ENCODE peak calls at places on chromosomes 7 and 10, in five cellular contexts. One of them, this sample, is unnamed. For H3K4me1, the result is how much of the 10 kb centered on the place peaks cover.

GRCh38 chr10:93757766-93758509 is at the start of gene LGI1:
- DNase-seq in CD4-positive, CD25-positive, alpha-beta regulatory T cell: no peak
- DNase-seq in tibial nerve: no peak
- DNase-seq in IMR-90: peak
- DNase-seq in OCI-LY7: no peak
- DNase-seq in this sample: no peak

GRCh38 chr7:15581352-15581951 is 19.6 kb upstream of the AGMO start:
- DNase-seq in tibial nerve: no peak
- DNase-seq in OCI-LY7: no peak
- DNase-seq in IMR-90: no peak
- DNase-seq in CD4-positive, CD25-positive, alpha-beta regulatory T cell: no peak
- DNase-seq in this sample: no peak

GRCh38 chr10:30750971-30751677 is 121.6 kb upstream of the LYZL2 start:
- DNase-seq in tibial nerve: no peak
- DNase-seq in CD4-positive, CD25-positive, alpha-beta regulatory T cell: no peak
- DNase-seq in OCI-LY7: no peak
- DNase-seq in IMR-90: no peak
- DNase-seq in this sample: no peak

GRCh38 chr7:115782716-115783460 is 247.7 kb downstream of the TFEC start:
- DNase-seq in IMR-90: no peak
- DNase-seq in tibial nerve: no peak
- DNase-seq in OCI-LY7: no peak
- DNase-seq in CD4-positive, CD25-positive, alpha-beta regulatory T cell: no peak
- DNase-seq in this sample: no peak

GRCh38 chr10:87660484-87661133 is 931 bp downstream of the PAPSS2 start:
- DNase-seq in IMR-90: peak
- DNase-seq in CD4-positive, CD25-positive, alpha-beta regulatory T cell: no peak
- DNase-seq in OCI-LY7: no peak
- DNase-seq in tibial nerve: no peak
- DNase-seq in this sample: no peak

GRCh38 chr10:101782811-101783735 is at the start of gene NPM3:
- DNase-seq in tibial nerve: peak
- DNase-seq in CD4-positive, CD25-positive, alpha-beta regulatory T cell: peak
- DNase-seq in OCI-LY7: peak
- DNase-seq in IMR-90: peak
- DNase-seq in this sample: peak

GRCh38 chr7:124856299-124856888 is 73.2 kb downstream of the POT1 start:
- DNase-seq in OCI-LY7: peak
- DNase-seq in CD4-positive, CD25-positive, alpha-beta regulatory T cell: peak
- DNase-seq in tibial nerve: no peak
- DNase-seq in IMR-90: peak
- DNase-seq in this sample: no peak

GRCh38 chr7:117127585-117128168 is 174.4 kb downstream of the ST7 start:
- DNase-seq in CD4-positive, CD25-positive, alpha-beta regulatory T cell: peak
- DNase-seq in tibial nerve: peak
- DNase-seq in IMR-90: peak
- DNase-seq in OCI-LY7: peak
- DNase-seq in this sample: peak

GRCh38 chr10:124962421-124962820 is 20.5 kb downstream of the ZRANB1 start:
- DNase-seq in CD4-positive, CD25-positive, alpha-beta regulatory T cell: no peak
- DNase-seq in tibial nerve: no peak
- DNase-seq in OCI-LY7: no peak
- DNase-seq in IMR-90: peak
- DNase-seq in this sample: no peak
- H3K4me1 ChIP-seq in CD4-positive, CD25-positive, alpha-beta regulatory T cell: under half
- H3K4me1 ChIP-seq in tibial nerve: under half
- H3K4me1 ChIP-seq in OCI-LY7: under half
- H3K4me1 ChIP-seq in IMR-90: under half
- H3K4me1 ChIP-seq in this sample: under half

GRCh38 chr10:25697412-25697811 is 236.6 kb upstream of the MYO3A start:
- DNase-seq in IMR-90: no peak
- DNase-seq in OCI-LY7: no peak
- DNase-seq in CD4-positive, CD25-positive, alpha-beta regulatory T cell: no peak
- DNase-seq in tibial nerve: no peak
- DNase-seq in this sample: no peak

GRCh38 chr10:25696013-25696708 is 237.9 kb upstream of the MYO3A start:
- DNase-seq in OCI-LY7: no peak
- DNase-seq in tibial nerve: no peak
- DNase-seq in CD4-positive, CD25-positive, alpha-beta regulatory T cell: no peak
- DNase-seq in IMR-90: no peak
- DNase-seq in this sample: no peak

GRCh38 chr10:25694206-25694933 is 239.7 kb upstream of the MYO3A start:
- DNase-seq in CD4-positive, CD25-positive, alpha-beta regulatory T cell: no peak
- DNase-seq in tibial nerve: no peak
- DNase-seq in IMR-90: no peak
- DNase-seq in OCI-LY7: no peak
- DNase-seq in this sample: no peak

GRCh38 chr10:25695586-25695985 is 238.4 kb upstream of the MYO3A start:
- DNase-seq in tibial nerve: no peak
- DNase-seq in CD4-positive, CD25-positive, alpha-beta regulatory T cell: no peak
- DNase-seq in OCI-LY7: no peak
- DNase-seq in IMR-90: no peak
- DNase-seq in this sample: no peak

GRCh38 chr10:25694976-25695375 is 239.1 kb upstream of the MYO3A start:
- DNase-seq in tibial nerve: no peak
- DNase-seq in OCI-LY7: no peak
- DNase-seq in IMR-90: no peak
- DNase-seq in CD4-positive, CD25-positive, alpha-beta regulatory T cell: no peak
- DNase-seq in this sample: no peak
- H3K4me1 ChIP-seq in tibial nerve: under half
- H3K4me1 ChIP-seq in OCI-LY7: under half
- H3K4me1 ChIP-seq in IMR-90: under half
- H3K4me1 ChIP-seq in CD4-positive, CD25-positive, alpha-beta regulatory T cell: under half
- H3K4me1 ChIP-seq in this sample: under half

DNA sequence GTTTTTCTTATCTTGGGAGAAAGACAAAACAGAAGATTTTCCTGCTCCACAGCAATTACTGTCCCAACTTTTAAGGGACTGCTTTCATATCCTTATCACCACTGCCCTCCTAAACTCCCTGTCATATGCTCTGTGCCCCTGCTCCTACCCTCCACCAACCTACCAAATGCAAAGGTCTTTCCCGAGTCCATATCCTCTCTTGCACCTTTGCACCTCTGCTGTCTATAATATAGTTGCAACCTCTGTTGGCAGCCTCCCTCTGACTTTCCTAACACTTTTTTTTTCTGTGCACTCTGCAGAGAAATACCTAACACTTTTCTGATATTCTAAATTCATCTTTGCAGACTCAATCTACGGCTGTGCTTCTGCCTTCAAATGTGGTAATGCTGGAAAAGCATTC is 84.9 kb downstream of the DNMBP start:
- DNase-seq in IMR-90: no peak
- DNase-seq in CD4-positive, CD25-positive, alpha-beta regulatory T cell: no peak
- DNase-seq in OCI-LY7: no peak
- DNase-seq in tibial nerve: no peak
- DNase-seq in this sample: no peak
- H3K4me1 ChIP-seq in IMR-90: under half
- H3K4me1 ChIP-seq in CD4-positive, CD25-positive, alpha-beta regulatory T cell: under half
- H3K4me1 ChIP-seq in OCI-LY7: under half
- H3K4me1 ChIP-seq in tibial nerve: under half
- H3K4me1 ChIP-seq in this sample: under half

GRCh38 chr7:148721390-148721789 is 22.7 kb downstream of the CUL1 start:
- DNase-seq in IMR-90: no peak
- DNase-seq in CD4-positive, CD25-positive, alpha-beta regulatory T cell: no peak
- DNase-seq in tibial nerve: no peak
- DNase-seq in OCI-LY7: no peak
- DNase-seq in this sample: no peak
- H3K4me1 ChIP-seq in IMR-90: under half
- H3K4me1 ChIP-seq in CD4-positive, CD25-positive, alpha-beta regulatory T cell: under half
- H3K4me1 ChIP-seq in tibial nerve: under half
- H3K4me1 ChIP-seq in OCI-LY7: under half
- H3K4me1 ChIP-seq in this sample: under half

GRCh38 chr10:34622914-34623313 is 192.2 kb downstream of the PARD3 start:
- DNase-seq in IMR-90: no peak
- DNase-seq in OCI-LY7: no peak
- DNase-seq in CD4-positive, CD25-positive, alpha-beta regulatory T cell: no peak
- DNase-seq in tibial nerve: no peak
- DNase-seq in this sample: no peak
- H3K4me1 ChIP-seq in IMR-90: under half
- H3K4me1 ChIP-seq in OCI-LY7: under half
- H3K4me1 ChIP-seq in CD4-positive, CD25-positive, alpha-beta regulatory T cell: under half
- H3K4me1 ChIP-seq in tibial nerve: under half
- H3K4me1 ChIP-seq in this sample: under half

DNA sequence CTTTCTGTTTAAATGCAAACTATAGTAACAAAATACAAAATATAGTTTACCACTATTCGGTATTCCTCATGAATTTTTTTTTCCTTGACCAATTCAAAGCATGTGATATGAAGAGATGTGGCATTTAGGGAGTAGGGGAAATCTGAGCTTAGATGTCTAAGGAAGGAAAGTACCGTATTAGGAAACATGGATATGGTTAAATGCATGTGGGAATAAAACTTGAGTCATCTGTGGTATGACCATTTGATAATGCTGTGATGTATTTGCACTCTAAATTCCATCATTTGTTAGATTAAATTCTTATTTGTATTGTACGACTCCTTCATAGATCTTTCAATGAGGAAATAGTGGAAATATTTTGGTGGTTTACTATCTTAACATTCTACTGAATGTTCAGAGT is 19.7 kb downstream of the AHR start:
- DNase-seq in CD4-positive, CD25-positive, alpha-beta regulatory T cell: no peak
- DNase-seq in OCI-LY7: no peak
- DNase-seq in IMR-90: peak
- DNase-seq in tibial nerve: no peak
- DNase-seq in this sample: no peak
- H3K4me1 ChIP-seq in CD4-positive, CD25-positive, alpha-beta regulatory T cell: under half
- H3K4me1 ChIP-seq in OCI-LY7: under half
- H3K4me1 ChIP-seq in IMR-90: under half
- H3K4me1 ChIP-seq in tibial nerve: under half
- H3K4me1 ChIP-seq in this sample: under half

GRCh38 chr10:73248259-73248724 is 1.2 kb upstream of the DNAJC9 start:
- DNase-seq in IMR-90: no peak
- DNase-seq in OCI-LY7: peak
- DNase-seq in CD4-positive, CD25-positive, alpha-beta regulatory T cell: no peak
- DNase-seq in tibial nerve: no peak
- DNase-seq in this sample: no peak
- H3K4me1 ChIP-seq in IMR-90: under half
- H3K4me1 ChIP-seq in OCI-LY7: half or more
- H3K4me1 ChIP-seq in CD4-positive, CD25-positive, alpha-beta regulatory T cell: half or more
- H3K4me1 ChIP-seq in tibial nerve: under half
- H3K4me1 ChIP-seq in this sample: under half